ENCODE peak calls at places on chromosome 18, in five cellular contexts. L is omental fat pad, D is GM10248, T is adrenal gland, J is AG09319. K is an unnamed sample.

GRCh38 chr18:32804126-32804888 is 31.5 kb upstream of the KLHL14 start:
- DNase-seq in J (no peak), D (no peak), T (no peak), L (no peak), K (no peak)

GRCh38 chr18:2050016-2050415 is 521.3 kb downstream of the METTL4 start:
- DNase-seq in J (no peak), T (no peak), D (no peak), L (no peak), K (no peak)

GRCh38 chr18:58653814-58654509 is 17.3 kb upstream of the MALT1 start:
- DNase-seq in L (no peak), T (no peak), D (no peak), J (no peak), K (no peak)

GRCh38 chr18:63963610-63964256 is 6.1 kb upstream of the SERPINB8 start:
- DNase-seq in J (peak), D (peak), L (no peak), T (peak), K (no peak)

GRCh38 chr18:31241900-31242409 is 76.0 kb upstream of the DSG1 start:
- DNase-seq in D (no peak), L (no peak), J (no peak), T (no peak), K (no peak)

GRCh38 chr18:31317860-31318259 is at the start of gene DSG1:
- DNase-seq in L (no peak), T (no peak), D (no peak), J (no peak), K (no peak)

GRCh38 chr18:58230438-58231179 is 186.6 kb downstream of the NEDD4L start:
- DNase-seq in L (no peak), J (no peak), D (no peak), T (no peak), K (no peak)

GRCh38 chr18:66874812-66875474 is 271.1 kb upstream of the CDH19 start:
- DNase-seq in L (no peak), T (no peak), D (no peak), J (no peak), K (no peak)

GRCh38 chr18:13800505-13801259 is 23.3 kb upstream of the MC5R start:
- DNase-seq in D (peak), T (peak), L (no peak), J (no peak), K (peak)

GRCh38 chr18:59921384-59921891 is 21.6 kb downstream of the PMAIP1 start:
- DNase-seq in L (no peak), J (no peak), D (no peak), T (no peak), K (no peak)

GRCh38 chr18:79459946-79460345 is 64.2 kb downstream of the NFATC1 start:
- DNase-seq in J (no peak), D (peak), T (no peak), L (no peak), K (no peak)

GRCh38 chr18:37315935-37316334 is 249.7 kb downstream of the CELF4 start:
- DNase-seq in J (no peak), L (no peak), T (no peak), D (no peak), K (no peak)

GRCh38 chr18:10670856-10671255 is 145.0 kb downstream of the NAPG start:
- DNase-seq in L (no peak), J (no peak), D (no peak), T (no peak), K (no peak)

DNA sequence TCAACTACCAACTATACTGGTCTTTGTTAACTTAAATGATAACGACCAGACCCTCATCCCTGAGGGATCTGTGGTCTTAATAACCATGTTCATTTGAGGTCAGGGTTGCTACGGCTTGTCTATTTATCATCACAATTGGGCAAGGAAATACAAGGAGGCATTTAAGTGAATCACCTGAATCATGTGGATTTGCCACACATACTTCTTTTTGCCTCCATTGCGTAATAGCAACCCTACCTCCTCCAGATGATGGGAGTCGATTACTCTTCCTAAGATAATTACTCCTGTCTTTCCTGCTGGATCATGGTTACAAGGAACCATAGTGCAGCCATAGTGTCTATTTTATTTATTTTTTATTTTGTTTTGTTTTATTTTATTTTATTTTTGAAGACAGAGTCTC is 42.2 kb downstream of the TAF4B start:
- DNase-seq in J (no peak), L (no peak), T (no peak), D (no peak), K (no peak)
- TF ChIP-seq CTCF in J (no peak), L (no peak), T (no peak), D (no peak), K (no peak)

DNA sequence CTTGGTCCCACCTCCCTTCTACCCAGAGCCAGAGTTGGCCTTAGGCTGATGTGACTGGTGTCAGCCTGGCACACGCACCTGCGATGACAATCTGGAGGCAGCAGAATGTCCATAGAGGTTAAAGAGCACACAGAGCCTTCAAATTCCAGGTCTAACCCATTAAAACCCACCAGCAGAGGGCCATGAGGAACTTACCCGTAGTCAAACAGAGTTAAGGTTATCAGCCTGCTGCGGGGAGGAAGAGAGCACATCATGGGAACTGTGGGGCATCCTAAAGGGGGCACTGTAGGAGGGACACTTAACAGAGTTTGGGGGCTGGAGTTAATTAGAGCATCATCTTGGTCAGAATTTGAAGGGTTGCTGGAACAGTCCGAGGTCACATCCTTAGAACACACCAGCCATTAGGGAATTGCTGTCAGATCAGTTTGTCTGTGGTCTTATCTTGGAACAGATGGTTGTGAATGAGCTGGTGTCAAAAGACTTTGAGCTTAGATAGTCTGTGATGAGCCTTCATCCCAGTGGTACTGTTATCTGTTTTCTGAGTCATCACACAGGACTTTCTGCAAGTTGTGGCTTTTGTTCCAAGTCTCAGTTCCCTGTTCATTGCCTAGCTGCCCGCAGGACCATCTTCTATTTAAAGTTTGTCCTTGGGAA is 248.6 kb downstream of the LOXHD1 start:
- DNase-seq in J (no peak), T (no peak), L (no peak), D (no peak), K (no peak)
- TF ChIP-seq CTCF in J (no peak), T (no peak), L (no peak), D (no peak), K (no peak)

DNA sequence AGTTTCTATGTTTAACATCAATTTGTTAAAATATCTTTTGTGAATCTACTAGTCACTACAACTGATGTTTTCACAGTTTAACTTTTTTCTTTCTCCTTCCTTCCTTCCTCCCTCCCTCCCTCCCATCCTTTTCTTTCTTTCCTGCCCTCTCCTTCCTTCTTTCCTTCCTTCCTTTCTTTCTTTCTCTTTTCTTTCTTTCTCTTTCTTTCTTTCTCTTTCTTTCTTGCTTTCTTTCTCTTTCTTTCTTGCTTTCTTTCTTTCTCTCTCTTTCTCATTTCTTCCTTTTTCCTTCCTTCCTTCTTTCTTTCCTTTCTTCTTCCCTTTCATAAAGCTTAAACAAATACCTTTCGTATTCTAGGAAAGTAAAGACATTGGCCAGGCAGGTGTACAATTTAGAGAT is 2083.0 kb upstream of the CELF4 start:
- DNase-seq in L (no peak), T (no peak), D (no peak), J (no peak), K (no peak)
- TF ChIP-seq CTCF in L (no peak), T (no peak), D (no peak), J (no peak), K (no peak)

DNA sequence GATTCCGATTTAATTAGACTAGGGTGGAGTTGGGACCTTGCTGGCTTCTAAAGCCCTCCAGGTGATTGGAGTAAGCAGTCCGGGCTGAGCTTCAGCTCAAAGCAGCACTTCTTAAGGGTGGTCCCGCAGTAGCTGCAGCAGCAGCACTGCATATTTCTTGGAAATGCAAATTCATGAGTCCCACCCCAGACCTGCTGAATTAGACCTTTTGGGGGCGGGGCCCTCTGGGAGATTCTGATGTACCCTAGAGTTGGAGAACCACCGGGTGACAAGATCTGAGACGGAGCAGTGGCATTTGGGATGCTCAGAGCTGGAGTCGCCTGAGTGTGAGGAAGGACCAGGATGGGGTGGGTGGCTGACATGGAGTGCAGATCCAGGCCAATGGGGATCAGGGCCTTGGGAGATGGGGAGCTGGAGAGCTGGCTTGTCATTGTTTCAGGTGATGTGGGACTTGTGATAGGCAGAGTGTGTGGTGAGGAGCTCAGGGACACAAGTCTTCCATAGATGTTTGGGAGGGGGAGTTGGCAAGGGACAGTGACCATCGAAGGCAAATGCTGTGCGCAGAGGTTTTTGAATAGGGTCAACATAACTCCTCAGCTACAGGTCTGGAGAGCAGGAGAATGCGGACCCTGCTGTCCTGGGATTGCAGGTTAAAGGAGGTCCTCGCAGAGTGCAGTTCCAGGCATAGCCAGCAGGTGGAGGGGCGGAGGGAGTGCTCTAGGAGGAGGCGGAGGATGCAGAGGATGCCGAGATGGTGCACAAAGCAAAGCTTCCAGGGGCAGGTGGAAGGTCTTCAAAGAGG is 130.9 kb upstream of the RAB12 start:
- DNase-seq in J (no peak), L (no peak), T (peak), D (peak), K (peak)
- TF ChIP-seq CTCF in J (peak), L (no peak), T (peak), D (peak), K (peak)

GRCh38 chr18:634551-635045 is 22.9 kb upstream of the TYMS start:
- DNase-seq in L (no peak), T (no peak), D (no peak), J (no peak), K (no peak)

GRCh38 chr18:623760-624620 is 27.2 kb downstream of the CLUL1 start:
- DNase-seq in L (peak), J (peak), T (peak), D (peak), K (peak)

GRCh38 chr18:627211-627610 is 30.2 kb upstream of the TYMS start:
- DNase-seq in D (no peak), L (no peak), J (no peak), T (no peak), K (no peak)

GRCh38 chr18:631560-631959 is 25.9 kb upstream of the TYMS start:
- DNase-seq in D (no peak), L (no peak), T (no peak), J (no peak), K (no peak)

GRCh38 chr18:629303-630150 is 27.9 kb upstream of the TYMS start:
- DNase-seq in L (no peak), J (no peak), T (no peak), D (no peak), K (no peak)
- TF ChIP-seq CTCF in L (no peak), J (no peak), T (no peak), D (no peak), K (peak)

GRCh38 chr18:39737869-39738268 is 2172.3 kb upstream of the CELF4 start:
- DNase-seq in T (no peak), J (no peak), D (no peak), L (no peak), K (no peak)

GRCh38 chr18:39732918-39733317 is 2167.3 kb upstream of the CELF4 start:
- DNase-seq in J (no peak), L (no peak), D (no peak), T (no peak), K (no peak)
- TF ChIP-seq CTCF in J (no peak), L (no peak), D (no peak), T (no peak), K (peak)

GRCh38 chr18:42617086-42617725 is 498.3 kb downstream of the RIT2 start:
- DNase-seq in T (no peak), J (no peak), L (no peak), D (no peak), K (no peak)

GRCh38 chr18:42614619-42615293 is 500.7 kb downstream of the RIT2 start:
- DNase-seq in J (no peak), T (no peak), L (no peak), D (no peak), K (no peak)

GRCh38 chr18:42619771-42620170 is 495.7 kb downstream of the RIT2 start:
- DNase-seq in L (no peak), J (no peak), T (no peak), D (no peak), K (no peak)

DNA sequence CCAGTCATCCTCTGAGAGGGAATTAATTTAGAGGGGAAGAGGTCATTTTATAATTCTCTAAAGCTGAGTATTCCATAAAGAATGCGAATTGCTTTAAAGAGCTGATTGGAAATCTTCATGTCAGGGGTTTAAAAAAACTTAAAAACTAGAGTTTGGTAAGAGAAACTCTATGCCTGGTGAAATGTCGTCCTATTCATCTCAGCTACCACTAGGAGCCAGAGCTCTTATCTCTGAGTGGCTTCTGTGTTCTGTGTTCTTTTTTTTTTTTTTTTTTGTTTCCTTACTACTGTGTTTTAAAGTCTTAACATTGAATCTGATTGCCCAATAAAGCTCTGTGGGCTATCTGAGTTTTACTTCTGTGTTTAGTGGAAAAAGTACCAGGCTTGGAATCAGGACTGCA is 494.9 kb downstream of the RIT2 start:
- DNase-seq in L (no peak), D (no peak), T (no peak), J (no peak), K (no peak)
- TF ChIP-seq CTCF in L (no peak), D (no peak), T (no peak), J (no peak), K (no peak)

DNA sequence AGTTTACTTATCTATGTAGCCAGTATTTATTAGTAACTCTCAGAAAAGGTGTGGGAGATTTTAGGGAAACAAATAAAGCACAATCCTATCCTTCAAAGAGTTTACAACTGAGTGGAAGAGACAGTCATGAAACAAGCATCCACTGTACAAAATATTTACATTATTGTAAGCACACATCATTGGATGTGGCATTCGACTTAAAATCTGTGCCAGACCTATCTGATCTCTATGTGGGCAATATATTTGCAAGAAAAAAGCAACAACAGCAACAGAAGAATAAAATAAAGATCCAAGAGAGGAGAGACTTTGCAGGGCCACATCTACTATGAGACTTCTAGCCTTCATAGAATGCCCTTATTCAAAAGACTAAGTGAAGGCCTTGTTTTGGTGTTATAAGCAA is 882.1 kb upstream of the PIK3C3 start:
- DNase-seq in L (no peak), T (no peak), J (no peak), D (no peak), K (no peak)
- TF ChIP-seq CTCF in L (no peak), T (no peak), J (no peak), D (no peak), K (no peak)

GRCh38 chr18:78073275-78073674 is 823.6 kb downstream of the GALR1 start:
- DNase-seq in L (no peak), T (no peak), D (no peak), J (no peak), K (no peak)
- TF ChIP-seq CTCF in L (no peak), T (peak), D (no peak), J (no peak), K (no peak)

K was measured in mesothelial cell of epicardium.